ENCODE peak calls at places on chromosome 16, in seven cellular contexts. P is prostate gland, K is Ammon's horn, D is NCI-H774, L is small intestine, W is AG09309, Q is G401. X is an unnamed sample.

GRCh38 chr16:61836804-61837398 is 199.3 kb downstream of the CDH8 start:
- DNase-seq in P (no peak), K (peak; percentile 42), D (no peak), L (no peak), W (no peak), Q (no peak), X (no peak)

GRCh38 chr16:80006175-80006895 is 405.8 kb upstream of the MAF start:
- DNase-seq in P (no peak), K (no peak), D (no peak), L (no peak), W (no peak), Q (no peak), X (peak; percentile 70)

GRCh38 chr16:70651524-70651923 is 5.2 kb downstream of the IL34 start:
- DNase-seq in P (no peak), K (no peak), D (no peak), L (no peak), W (no peak), Q (no peak), X (no peak)

GRCh38 chr16:64391009-64391663 is 730.7 kb downstream of the CDH11 start:
- DNase-seq in P (no peak), K (no peak), D (no peak), L (no peak), W (no peak), Q (no peak), X (no peak)

GRCh38 chr16:8120001-8120400 is 470.3 kb downstream of the TMEM114 start:
- DNase-seq in P (no peak), K (no peak), D (no peak), L (no peak), W (no peak), Q (no peak), X (no peak)

GRCh38 chr16:73054131-73054496 is 6.2 kb upstream of the ZFHX3 start:
- DNase-seq in P (no peak), K (no peak), D (no peak), L (no peak), W (no peak), Q (no peak), X (no peak)

GRCh38 chr16:11857161-11857560 is 5.8 kb upstream of the RSL1D1 start:
- DNase-seq in P (no peak), K (no peak), D (no peak), L (no peak), W (no peak), Q (no peak), X (no peak)

GRCh38 chr16:89764711-89765201 is 43.4 kb downstream of the ZNF276 start:
- DNase-seq in P (no peak), K (peak; percentile 36), D (no peak), L (peak; percentile 96), W (no peak), Q (no peak), X (no peak)

GRCh38 chr16:68356249-68356918 is 45.6 kb downstream of the PRMT7 start:
- DNase-seq in P (no peak), K (peak; percentile 50), D (no peak), L (peak; percentile 46), W (no peak), Q (peak; percentile 27), X (no peak)

GRCh38 chr16:81067166-81067565 is 9.9 kb downstream of the C16orf46 start:
- DNase-seq in P (no peak), K (no peak), D (no peak), L (no peak), W (no peak), Q (no peak), X (no peak)

GRCh38 chr16:68733570-68733969 is 3.5 kb upstream of the CDH1 start:
- DNase-seq in P (no peak), K (no peak), D (no peak), L (no peak), W (no peak), Q (no peak), X (no peak)

GRCh38 chr16:85316321-85316919 is 204.1 kb upstream of the CIBAR2 start:
- DNase-seq in P (peak; percentile 50), K (peak; percentile 86), D (peak; percentile 12), L (peak; percentile 79), W (no peak), Q (peak; percentile 65), X (no peak)

GRCh38 chr16:81077077-81077940 is at the start of gene C16orf46:
- DNase-seq in P (peak; percentile 96), K (peak; percentile 99), D (peak; percentile 72), L (peak; percentile 95), W (peak; percentile 81), Q (peak; percentile 98), X (peak; percentile 91)

GRCh38 chr16:47880653-47881052 is 275.1 kb downstream of the ABCC12 start:
- DNase-seq in P (no peak), K (no peak), D (no peak), L (no peak), W (no peak), Q (no peak), X (no peak)

GRCh38 chr16:2474877-2475412 is at the start of gene TBC1D24:
- DNase-seq in P (peak; percentile 80), K (peak; percentile 85), D (peak; percentile 60), L (peak; percentile 79), W (no peak), Q (peak; percentile 79), X (peak; percentile 46)

GRCh38 chr16:66905633-66906539 is 12.8 kb downstream of the CDH16 start:
- DNase-seq in P (no peak), K (no peak), D (no peak), L (peak; percentile 98), W (no peak), Q (no peak), X (no peak)

GRCh38 chr16:19601083-19601976 is 45.8 kb downstream of the VPS35L start:
- DNase-seq in P (no peak), K (peak; percentile 81), D (peak; percentile 11), L (peak; percentile 27), W (no peak), Q (peak; percentile 71), X (peak; percentile 46)

GRCh38 chr16:29862383-29862883 is 593 bp downstream of the CDIPT start:
- DNase-seq in P (peak; percentile 39), K (peak; percentile 18), D (no peak), L (peak; percentile 35), W (no peak), Q (peak; percentile 75), X (peak; percentile 48)

GRCh38 chr16:66970775-66971725 is 10.0 kb downstream of the CES3 start:
- DNase-seq in P (no peak), K (no peak), D (no peak), L (no peak), W (no peak), Q (no peak), X (peak; percentile 63)

GRCh38 chr16:52191533-52192134 is 355.3 kb downstream of the TOX3 start:
- DNase-seq in P (peak; percentile 50), K (peak; percentile 87), D (peak; percentile 78), L (peak; percentile 82), W (peak; percentile 17), Q (peak; percentile 72), X (no peak)

GRCh38 chr16:48539485-48540221 is 70.3 kb downstream of the N4BP1 start:
- DNase-seq in P (no peak), K (no peak), D (no peak), L (no peak), W (no peak), Q (no peak), X (no peak)

X was measured in PC-9.